ENCODE peak calls at places on chromosomes 2 and 18, in four cellular contexts. One of them, this sample, is unnamed.

GRCh38 chr2:60091884-60092283 is 461.6 kb downstream of the BCL11A start:
- DNase-seq in EH: no peak
- DNase-seq in cardiac muscle cell: no peak
- DNase-seq in NCI-H2029: no peak
- DNase-seq in this sample: no peak

GRCh38 chr2:170770008-170770303 is 222 bp upstream of the ERICH2 start:
- DNase-seq in EH: no peak
- DNase-seq in cardiac muscle cell: no peak
- DNase-seq in NCI-H2029: peak; percentile 82
- DNase-seq in this sample: no peak

GRCh38 chr2:134668821-134669220 is 50.0 kb downstream of the TMEM163 start:
- DNase-seq in EH: no peak
- DNase-seq in cardiac muscle cell: no peak
- DNase-seq in NCI-H2029: no peak
- DNase-seq in this sample: peak; percentile 70

GRCh38 chr2:36367497-36368353 is 12.1 kb downstream of the CRIM1 start:
- DNase-seq in EH: peak; percentile 43
- DNase-seq in cardiac muscle cell: no peak
- DNase-seq in NCI-H2029: no peak
- DNase-seq in this sample: no peak

GRCh38 chr2:122670932-122671331 is 915.5 kb downstream of the TSN start:
- DNase-seq in EH: no peak
- DNase-seq in cardiac muscle cell: no peak
- DNase-seq in NCI-H2029: peak; percentile 46
- DNase-seq in this sample: no peak

GRCh38 chr2:8134105-8134903 is 547.6 kb upstream of the ID2 start:
- DNase-seq in EH: no peak
- DNase-seq in cardiac muscle cell: no peak
- DNase-seq in NCI-H2029: peak; percentile 57
- DNase-seq in this sample: no peak

GRCh38 chr2:16386431-16386830 is 279.2 kb downstream of the CYRIA start:
- DNase-seq in EH: no peak
- DNase-seq in cardiac muscle cell: peak; percentile 61
- DNase-seq in NCI-H2029: no peak
- DNase-seq in this sample: no peak

GRCh38 chr2:96527990-96528679 is 8.4 kb upstream of the ARID5A start:
- DNase-seq in EH: peak; percentile 58
- DNase-seq in cardiac muscle cell: no peak
- DNase-seq in NCI-H2029: no peak
- DNase-seq in this sample: no peak

GRCh38 chr18:11251229-11251890 is 102.0 kb upstream of the PIEZO2 start:
- DNase-seq in EH: no peak
- DNase-seq in cardiac muscle cell: no peak
- DNase-seq in NCI-H2029: no peak
- DNase-seq in this sample: no peak

GRCh38 chr2:212672186-212672585 is 133.6 kb upstream of the ERBB4 start:
- DNase-seq in EH: peak; percentile 25
- DNase-seq in cardiac muscle cell: no peak
- DNase-seq in NCI-H2029: no peak
- DNase-seq in this sample: no peak

GRCh38 chr2:174878537-174879147 is 114.4 kb upstream of the CHRNA1 start:
- DNase-seq in EH: peak; percentile 61
- DNase-seq in cardiac muscle cell: no peak
- DNase-seq in NCI-H2029: peak; percentile 66
- DNase-seq in this sample: peak; percentile 19

GRCh38 chr2:205769494-205769848 is 87.2 kb downstream of the NRP2 start:
- DNase-seq in EH: peak; percentile 80
- DNase-seq in cardiac muscle cell: no peak
- DNase-seq in NCI-H2029: no peak
- DNase-seq in this sample: no peak

GRCh38 chr2:65343381-65343780 is 89.0 kb downstream of the SPRED2 start:
- DNase-seq in EH: no peak
- DNase-seq in cardiac muscle cell: no peak
- DNase-seq in NCI-H2029: no peak
- DNase-seq in this sample: no peak

GRCh38 chr2:111945444-111946293 is 47.3 kb downstream of the MERTK start:
- DNase-seq in EH: no peak
- DNase-seq in cardiac muscle cell: no peak
- DNase-seq in NCI-H2029: no peak
- DNase-seq in this sample: no peak

GRCh38 chr18:21179590-21180220 is 62.3 kb upstream of the GREB1L start:
- DNase-seq in EH: peak; percentile 72
- DNase-seq in cardiac muscle cell: peak; percentile 86
- DNase-seq in NCI-H2029: peak; percentile 24
- DNase-seq in this sample: peak; percentile 67

GRCh38 chr18:74196220-74197119 is 48.1 kb downstream of the TIMM21 start:
- DNase-seq in EH: peak; percentile 70
- DNase-seq in cardiac muscle cell: peak; percentile 72
- DNase-seq in NCI-H2029: no peak
- DNase-seq in this sample: peak; percentile 79

GRCh38 chr2:169573974-169574299 is 272 bp upstream of the FASTKD1 start:
- DNase-seq in EH: no peak
- DNase-seq in cardiac muscle cell: no peak
- DNase-seq in NCI-H2029: no peak
- DNase-seq in this sample: no peak

GRCh38 chr18:49934457-49934856 is 121.1 kb upstream of the ACAA2 start:
- DNase-seq in EH: peak; percentile 54
- DNase-seq in cardiac muscle cell: no peak
- DNase-seq in NCI-H2029: no peak
- DNase-seq in this sample: no peak

This sample was measured in cerebellar cortex.